ENCODE peak calls at places on chromosome 17, in four cellular contexts. H is GM12878, L is K562, F is HepG2. T is an unnamed sample.

GRCh38 chr17:39950871-39951348 is 11.9 kb upstream of the GSDMA start:
- DNase-seq in H (no peak), L (no peak), F (no peak), T (no peak)

GRCh38 chr17:51372345-51373004 is 112.1 kb downstream of the UTP18 start:
- DNase-seq in H (peak; percentile 82), L (peak; percentile 88), F (peak; percentile 72), T (peak; percentile 77)

GRCh38 chr17:15385305-15385704 is 43.9 kb upstream of the TEKT3 start:
- DNase-seq in H (no peak), L (no peak), F (no peak), T (no peak)

GRCh38 chr17:1095093-1095852 is 84.5 kb downstream of the ABR start:
- DNase-seq in H (no peak), L (no peak), F (no peak), T (no peak)

GRCh38 chr17:41271858-41272257 is 3.6 kb upstream of the KRTAP9-7 start:
- DNase-seq in H (no peak), L (no peak), F (no peak), T (no peak)

GRCh38 chr17:83200231-83200699 is 120.9 kb downstream of the METRNL start:
- DNase-seq in H (no peak), L (no peak), F (no peak), T (no peak)

GRCh38 chr17:78387982-78388941 is 9.8 kb downstream of the PGS1 start:
- DNase-seq in H (no peak), L (no peak), F (no peak), T (no peak)

GRCh38 chr17:32264140-32264799 is 1.4 kb upstream of the RHBDL3 start:
- DNase-seq in H (no peak), L (no peak), F (no peak), T (peak; percentile 56)

GRCh38 chr17:44878627-44879221 is 20.5 kb downstream of the EFTUD2 start:
- DNase-seq in H (no peak), L (no peak), F (peak; percentile 37), T (peak; percentile 80)

GRCh38 chr17:50187403-50187735 is 14.1 kb downstream of the COL1A1 start:
- DNase-seq in H (no peak), L (no peak), F (no peak), T (no peak)

GRCh38 chr17:80441133-80441578 is 26.2 kb downstream of the ENDOV start:
- DNase-seq in H (no peak), L (peak; percentile 93), F (peak; percentile 35), T (no peak)

GRCh38 chr17:16287563-16288027 is 65.7 kb downstream of the CENPV start:
- DNase-seq in H (peak; percentile 80), L (no peak), F (peak; percentile 48), T (no peak)

GRCh38 chr17:29619251-29619650 is 3.5 kb downstream of the CORO6 start:
- DNase-seq in H (no peak), L (no peak), F (no peak), T (no peak)

GRCh38 chr17:49814781-49815496 is 26.5 kb downstream of the KAT7 start:
- DNase-seq in H (no peak), L (no peak), F (no peak), T (no peak)

GRCh38 chr17:83115832-83116231 is 36.4 kb downstream of the METRNL start:
- DNase-seq in H (no peak), L (no peak), F (no peak), T (no peak)

GRCh38 chr17:46949291-46950174 is 26.6 kb downstream of the GOSR2 start:
- DNase-seq in H (no peak), L (no peak), F (no peak), T (no peak)

GRCh38 chr17:31060814-31061550 is 33.8 kb upstream of the NF1 start:
- DNase-seq in H (no peak), L (no peak), F (no peak), T (no peak)

GRCh38 chr17:31508310-31509094 is 117.0 kb downstream of the RAB11FIP4 start:
- DNase-seq in H (peak; percentile 69), L (peak; percentile 30), F (peak; percentile 32), T (peak; percentile 31)

GRCh38 chr17:80095844-80096475 is 5.4 kb upstream of the GAA start:
- DNase-seq in H (no peak), L (no peak), F (no peak), T (no peak)

GRCh38 chr17:82073446-82073845 is 7.8 kb upstream of the DUS1L start:
- DNase-seq in H (no peak), L (no peak), F (no peak), T (no peak)
- TF ChIP-seq CHD4 in H (no peak), L (no peak), F (no peak), T (no peak)

DNA sequence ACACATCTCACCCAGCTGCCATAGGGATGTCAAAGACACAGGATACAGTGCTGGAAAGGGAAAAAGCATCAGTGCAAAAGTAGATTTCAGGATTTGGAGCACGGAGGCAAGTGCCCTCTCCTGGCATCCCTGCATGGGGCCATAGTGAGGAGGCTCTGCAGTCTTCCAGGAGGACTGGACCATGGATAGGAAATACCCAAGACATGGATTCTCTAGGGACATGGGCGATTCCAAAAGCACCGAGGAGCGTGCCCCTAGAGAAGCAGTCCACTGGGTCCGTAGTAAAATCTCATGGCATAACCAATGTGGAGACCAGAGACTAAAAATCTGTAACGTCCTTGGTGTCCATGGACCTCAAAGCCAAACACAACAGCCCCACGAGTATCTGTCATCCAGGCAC is 818.2 kb downstream of the KCNJ18 start:
- DNase-seq in H (no peak), L (no peak), F (no peak), T (no peak)
- TF ChIP-seq CTCF in H (no peak), L (no peak), F (no peak), T (no peak)

GRCh38 chr17:2624292-2624731 is 30.9 kb downstream of the PAFAH1B1 start:
- DNase-seq in H (peak; percentile 21), L (no peak), F (no peak), T (no peak)
- H3K27ac ChIP-seq in H (peak overlapping the region; percentile 38), L (peak overlapping the region; percentile 78), F (no peak overlapping the region), T (no peak overlapping the region)

GRCh38 chr17:27081002-27081638 is 212.8 kb upstream of the WSB1 start:
- DNase-seq in H (no peak), L (no peak), F (no peak), T (no peak)
- TF ChIP-seq CHD4 in H (no peak), L (no peak), F (no peak), T (no peak)

DNA sequence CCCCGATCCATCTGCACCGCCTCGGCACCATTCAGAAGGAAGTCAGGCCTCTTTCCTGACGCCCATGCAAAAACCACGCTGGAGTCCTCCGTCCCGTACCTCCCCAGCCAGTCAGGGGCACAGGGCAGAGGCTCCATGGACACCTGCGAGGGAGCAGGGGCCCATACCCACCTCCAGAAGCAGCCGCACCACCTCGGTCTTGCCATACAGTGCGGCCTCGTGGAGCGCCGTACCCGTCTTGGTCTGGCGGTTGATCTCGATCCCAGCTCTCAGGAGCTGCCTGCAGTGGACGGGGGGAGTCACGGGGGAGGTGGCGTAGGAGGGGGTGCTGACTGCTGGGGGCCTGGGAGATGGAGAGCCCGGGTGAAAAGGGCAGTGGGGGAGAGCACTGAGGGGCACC is 9.2 kb downstream of the CASKIN2 start:
- DNase-seq in H (no peak), L (no peak), F (no peak), T (no peak)
- TF ChIP-seq CTCF in H (no peak), L (no peak), F (no peak), T (no peak)

GRCh38 chr17:57532966-57533365 is 212.1 kb downstream of the CCDC182 start:
- DNase-seq in H (no peak), L (no peak), F (no peak), T (no peak)
- H3K27ac ChIP-seq in H (peak overlapping the region; percentile 32), L (no peak overlapping the region), F (no peak overlapping the region), T (peak overlapping the region; percentile 54)

GRCh38 chr17:73644145-73645049 is at the start of gene SDK2:
- DNase-seq in H (no peak), L (no peak), F (no peak), T (peak; percentile 42)
- TF ChIP-seq CHD4 in H (no peak), L (no peak), F (no peak), T (no peak)